ENCODE peak calls at places on chromosomes 7 and 10, in ten cellular contexts. One of them, this sample, is unnamed.

GRCh38 chr10:119383174-119383856 is 159.2 kb downstream of the RGS10 start:
- DNase-seq in colonic mucosa: no peak
- DNase-seq in coronary artery: no peak
- DNase-seq in CD4-positive, CD25-positive, alpha-beta regulatory T cell: no peak
- DNase-seq in aorta: no peak
- DNase-seq in adrenal gland: no peak
- DNase-seq in thyroid gland: no peak
- DNase-seq in testis: peak
- DNase-seq in CD4-positive, alpha-beta memory T cell: peak
- DNase-seq in substantia nigra: no peak
- DNase-seq in this sample: no peak

GRCh38 chr7:123120286-123120685 is 79.5 kb downstream of the SLC13A1 start:
- DNase-seq in colonic mucosa: no peak
- DNase-seq in coronary artery: no peak
- DNase-seq in CD4-positive, CD25-positive, alpha-beta regulatory T cell: no peak
- DNase-seq in aorta: no peak
- DNase-seq in adrenal gland: no peak
- DNase-seq in thyroid gland: no peak
- DNase-seq in testis: no peak
- DNase-seq in CD4-positive, alpha-beta memory T cell: no peak
- DNase-seq in substantia nigra: no peak
- DNase-seq in this sample: no peak

GRCh38 chr10:33155720-33156638 is 178.5 kb downstream of the NRP1 start:
- DNase-seq in colonic mucosa: no peak
- DNase-seq in coronary artery: no peak
- DNase-seq in CD4-positive, CD25-positive, alpha-beta regulatory T cell: peak
- DNase-seq in aorta: no peak
- DNase-seq in adrenal gland: no peak
- DNase-seq in thyroid gland: no peak
- DNase-seq in testis: peak
- DNase-seq in CD4-positive, alpha-beta memory T cell: peak
- DNase-seq in substantia nigra: no peak
- DNase-seq in this sample: no peak

GRCh38 chr10:63692205-63692896 is 171.2 kb downstream of the REEP3 start:
- DNase-seq in colonic mucosa: no peak
- DNase-seq in coronary artery: no peak
- DNase-seq in CD4-positive, CD25-positive, alpha-beta regulatory T cell: no peak
- DNase-seq in aorta: no peak
- DNase-seq in adrenal gland: no peak
- DNase-seq in thyroid gland: no peak
- DNase-seq in testis: no peak
- DNase-seq in CD4-positive, alpha-beta memory T cell: no peak
- DNase-seq in substantia nigra: no peak
- DNase-seq in this sample: no peak

GRCh38 chr7:135239263-135239662 is 5.6 kb downstream of the STRA8 start:
- DNase-seq in colonic mucosa: no peak
- DNase-seq in coronary artery: no peak
- DNase-seq in CD4-positive, CD25-positive, alpha-beta regulatory T cell: no peak
- DNase-seq in aorta: no peak
- DNase-seq in adrenal gland: no peak
- DNase-seq in thyroid gland: no peak
- DNase-seq in testis: no peak
- DNase-seq in CD4-positive, alpha-beta memory T cell: no peak
- DNase-seq in substantia nigra: no peak
- DNase-seq in this sample: no peak

GRCh38 chr7:98613601-98614425 is 3.3 kb upstream of the NPTX2 start:
- DNase-seq in colonic mucosa: no peak
- DNase-seq in coronary artery: no peak
- DNase-seq in CD4-positive, CD25-positive, alpha-beta regulatory T cell: no peak
- DNase-seq in aorta: no peak
- DNase-seq in adrenal gland: peak
- DNase-seq in thyroid gland: no peak
- DNase-seq in testis: no peak
- DNase-seq in CD4-positive, alpha-beta memory T cell: no peak
- DNase-seq in substantia nigra: no peak
- DNase-seq in this sample: no peak

GRCh38 chr10:74008212-74008731 is 10.4 kb downstream of the VCL start:
- DNase-seq in colonic mucosa: no peak
- DNase-seq in coronary artery: no peak
- DNase-seq in CD4-positive, CD25-positive, alpha-beta regulatory T cell: no peak
- DNase-seq in aorta: no peak
- DNase-seq in adrenal gland: no peak
- DNase-seq in thyroid gland: no peak
- DNase-seq in testis: no peak
- DNase-seq in CD4-positive, alpha-beta memory T cell: no peak
- DNase-seq in substantia nigra: no peak
- DNase-seq in this sample: no peak

GRCh38 chr10:97332586-97333350 is 1.8 kb downstream of the FRAT2 start:
- DNase-seq in colonic mucosa: peak
- DNase-seq in coronary artery: no peak
- DNase-seq in CD4-positive, CD25-positive, alpha-beta regulatory T cell: no peak
- DNase-seq in aorta: no peak
- DNase-seq in adrenal gland: peak
- DNase-seq in thyroid gland: peak
- DNase-seq in testis: peak
- DNase-seq in CD4-positive, alpha-beta memory T cell: no peak
- DNase-seq in substantia nigra: peak
- DNase-seq in this sample: peak

GRCh38 chr7:106176414-106177294 is 64.5 kb upstream of the SYPL1 start:
- DNase-seq in colonic mucosa: peak
- DNase-seq in coronary artery: peak
- DNase-seq in CD4-positive, CD25-positive, alpha-beta regulatory T cell: peak
- DNase-seq in aorta: peak
- DNase-seq in adrenal gland: peak
- DNase-seq in thyroid gland: peak
- DNase-seq in testis: peak
- DNase-seq in CD4-positive, alpha-beta memory T cell: peak
- DNase-seq in substantia nigra: peak
- DNase-seq in this sample: peak

GRCh38 chr7:120680986-120681385 is 177.0 kb downstream of the TSPAN12 start:
- DNase-seq in colonic mucosa: no peak
- DNase-seq in coronary artery: no peak
- DNase-seq in CD4-positive, CD25-positive, alpha-beta regulatory T cell: no peak
- DNase-seq in aorta: no peak
- DNase-seq in adrenal gland: no peak
- DNase-seq in thyroid gland: no peak
- DNase-seq in testis: no peak
- DNase-seq in CD4-positive, alpha-beta memory T cell: no peak
- DNase-seq in substantia nigra: no peak
- DNase-seq in this sample: no peak

GRCh38 chr7:73350311-73351068 is 22.5 kb downstream of the FKBP6 start:
- DNase-seq in colonic mucosa: no peak
- DNase-seq in coronary artery: no peak
- DNase-seq in CD4-positive, CD25-positive, alpha-beta regulatory T cell: no peak
- DNase-seq in aorta: no peak
- DNase-seq in adrenal gland: no peak
- DNase-seq in thyroid gland: no peak
- DNase-seq in testis: no peak
- DNase-seq in CD4-positive, alpha-beta memory T cell: no peak
- DNase-seq in substantia nigra: no peak
- DNase-seq in this sample: no peak

GRCh38 chr10:21989453-21990154 is 13.9 kb downstream of the DNAJC1 start:
- DNase-seq in colonic mucosa: peak
- DNase-seq in coronary artery: no peak
- DNase-seq in CD4-positive, CD25-positive, alpha-beta regulatory T cell: no peak
- DNase-seq in aorta: no peak
- DNase-seq in adrenal gland: peak
- DNase-seq in thyroid gland: peak
- DNase-seq in testis: peak
- DNase-seq in CD4-positive, alpha-beta memory T cell: no peak
- DNase-seq in substantia nigra: peak
- DNase-seq in this sample: peak

GRCh38 chr10:79098596-79099015 is 29.8 kb downstream of the ZMIZ1 start:
- DNase-seq in colonic mucosa: no peak
- DNase-seq in coronary artery: no peak
- DNase-seq in CD4-positive, CD25-positive, alpha-beta regulatory T cell: no peak
- DNase-seq in aorta: no peak
- DNase-seq in adrenal gland: no peak
- DNase-seq in thyroid gland: no peak
- DNase-seq in testis: no peak
- DNase-seq in CD4-positive, alpha-beta memory T cell: no peak
- DNase-seq in substantia nigra: no peak
- DNase-seq in this sample: no peak

GRCh38 chr10:79095316-79095715 is 26.6 kb downstream of the ZMIZ1 start:
- DNase-seq in colonic mucosa: no peak
- DNase-seq in coronary artery: no peak
- DNase-seq in CD4-positive, CD25-positive, alpha-beta regulatory T cell: no peak
- DNase-seq in aorta: no peak
- DNase-seq in adrenal gland: no peak
- DNase-seq in thyroid gland: no peak
- DNase-seq in testis: no peak
- DNase-seq in CD4-positive, alpha-beta memory T cell: no peak
- DNase-seq in substantia nigra: no peak
- DNase-seq in this sample: no peak

GRCh38 chr10:79098061-79098460 is 29.3 kb downstream of the ZMIZ1 start:
- DNase-seq in colonic mucosa: no peak
- DNase-seq in coronary artery: no peak
- DNase-seq in CD4-positive, CD25-positive, alpha-beta regulatory T cell: no peak
- DNase-seq in aorta: no peak
- DNase-seq in adrenal gland: no peak
- DNase-seq in thyroid gland: no peak
- DNase-seq in testis: no peak
- DNase-seq in CD4-positive, alpha-beta memory T cell: no peak
- DNase-seq in substantia nigra: no peak
- DNase-seq in this sample: no peak

GRCh38 chr10:79096514-79096913 is 27.7 kb downstream of the ZMIZ1 start:
- DNase-seq in colonic mucosa: no peak
- DNase-seq in coronary artery: no peak
- DNase-seq in CD4-positive, CD25-positive, alpha-beta regulatory T cell: no peak
- DNase-seq in aorta: no peak
- DNase-seq in adrenal gland: no peak
- DNase-seq in thyroid gland: no peak
- DNase-seq in testis: no peak
- DNase-seq in CD4-positive, alpha-beta memory T cell: no peak
- DNase-seq in substantia nigra: no peak
- DNase-seq in this sample: no peak

GRCh38 chr10:79097021-79097695 is 28.4 kb downstream of the ZMIZ1 start:
- DNase-seq in colonic mucosa: no peak
- DNase-seq in coronary artery: no peak
- DNase-seq in CD4-positive, CD25-positive, alpha-beta regulatory T cell: no peak
- DNase-seq in aorta: no peak
- DNase-seq in adrenal gland: no peak
- DNase-seq in thyroid gland: no peak
- DNase-seq in testis: no peak
- DNase-seq in CD4-positive, alpha-beta memory T cell: no peak
- DNase-seq in substantia nigra: no peak
- DNase-seq in this sample: no peak
- H3K27ac ChIP-seq in colonic mucosa: no peak
- H3K27ac ChIP-seq in coronary artery: no peak
- H3K27ac ChIP-seq in CD4-positive, CD25-positive, alpha-beta regulatory T cell: no peak
- H3K27ac ChIP-seq in aorta: no peak
- H3K27ac ChIP-seq in adrenal gland: peak
- H3K27ac ChIP-seq in thyroid gland: no peak
- H3K27ac ChIP-seq in testis: no peak
- H3K27ac ChIP-seq in CD4-positive, alpha-beta memory T cell: no peak
- H3K27ac ChIP-seq in substantia nigra: no peak
- H3K27ac ChIP-seq in this sample: no peak

GRCh38 chr10:90872648-90873020 is 860 bp downstream of the RPP30 start:
- DNase-seq in colonic mucosa: no peak
- DNase-seq in coronary artery: no peak
- DNase-seq in CD4-positive, CD25-positive, alpha-beta regulatory T cell: no peak
- DNase-seq in aorta: no peak
- DNase-seq in adrenal gland: no peak
- DNase-seq in thyroid gland: no peak
- DNase-seq in testis: no peak
- DNase-seq in CD4-positive, alpha-beta memory T cell: no peak
- DNase-seq in substantia nigra: no peak
- DNase-seq in this sample: no peak

GRCh38 chr10:90871279-90871760 is 454 bp upstream of the RPP30 start:
- DNase-seq in colonic mucosa: peak
- DNase-seq in coronary artery: no peak
- DNase-seq in CD4-positive, CD25-positive, alpha-beta regulatory T cell: peak
- DNase-seq in aorta: no peak
- DNase-seq in adrenal gland: peak
- DNase-seq in thyroid gland: peak
- DNase-seq in testis: peak
- DNase-seq in CD4-positive, alpha-beta memory T cell: peak
- DNase-seq in substantia nigra: no peak
- DNase-seq in this sample: peak

GRCh38 chr10:90866050-90866598 is 5.7 kb upstream of the RPP30 start:
- DNase-seq in colonic mucosa: no peak
- DNase-seq in coronary artery: no peak
- DNase-seq in CD4-positive, CD25-positive, alpha-beta regulatory T cell: no peak
- DNase-seq in aorta: no peak
- DNase-seq in adrenal gland: no peak
- DNase-seq in thyroid gland: no peak
- DNase-seq in testis: no peak
- DNase-seq in CD4-positive, alpha-beta memory T cell: no peak
- DNase-seq in substantia nigra: no peak
- DNase-seq in this sample: no peak

GRCh38 chr10:90871761-90872647 is at the start of gene RPP30:
- DNase-seq in colonic mucosa: peak
- DNase-seq in coronary artery: peak
- DNase-seq in CD4-positive, CD25-positive, alpha-beta regulatory T cell: peak
- DNase-seq in aorta: peak
- DNase-seq in adrenal gland: peak
- DNase-seq in thyroid gland: peak
- DNase-seq in testis: peak
- DNase-seq in CD4-positive, alpha-beta memory T cell: peak
- DNase-seq in substantia nigra: peak
- DNase-seq in this sample: peak
- H3K27ac ChIP-seq in colonic mucosa: peak
- H3K27ac ChIP-seq in coronary artery: peak
- H3K27ac ChIP-seq in CD4-positive, CD25-positive, alpha-beta regulatory T cell: peak
- H3K27ac ChIP-seq in aorta: no peak
- H3K27ac ChIP-seq in adrenal gland: peak
- H3K27ac ChIP-seq in thyroid gland: no peak
- H3K27ac ChIP-seq in testis: peak
- H3K27ac ChIP-seq in CD4-positive, alpha-beta memory T cell: peak
- H3K27ac ChIP-seq in substantia nigra: peak
- H3K27ac ChIP-seq in this sample: no peak

GRCh38 chr10:34969171-34969570 is 121.0 kb downstream of the CUL2 start:
- DNase-seq in colonic mucosa: no peak
- DNase-seq in coronary artery: no peak
- DNase-seq in CD4-positive, CD25-positive, alpha-beta regulatory T cell: no peak
- DNase-seq in aorta: peak
- DNase-seq in adrenal gland: no peak
- DNase-seq in thyroid gland: no peak
- DNase-seq in testis: no peak
- DNase-seq in CD4-positive, alpha-beta memory T cell: no peak
- DNase-seq in substantia nigra: no peak
- DNase-seq in this sample: no peak
- H3K27ac ChIP-seq in colonic mucosa: no peak
- H3K27ac ChIP-seq in coronary artery: no peak
- H3K27ac ChIP-seq in CD4-positive, CD25-positive, alpha-beta regulatory T cell: no peak
- H3K27ac ChIP-seq in aorta: no peak
- H3K27ac ChIP-seq in adrenal gland: no peak
- H3K27ac ChIP-seq in thyroid gland: peak
- H3K27ac ChIP-seq in testis: no peak
- H3K27ac ChIP-seq in CD4-positive, alpha-beta memory T cell: no peak
- H3K27ac ChIP-seq in substantia nigra: no peak
- H3K27ac ChIP-seq in this sample: no peak

DNA sequence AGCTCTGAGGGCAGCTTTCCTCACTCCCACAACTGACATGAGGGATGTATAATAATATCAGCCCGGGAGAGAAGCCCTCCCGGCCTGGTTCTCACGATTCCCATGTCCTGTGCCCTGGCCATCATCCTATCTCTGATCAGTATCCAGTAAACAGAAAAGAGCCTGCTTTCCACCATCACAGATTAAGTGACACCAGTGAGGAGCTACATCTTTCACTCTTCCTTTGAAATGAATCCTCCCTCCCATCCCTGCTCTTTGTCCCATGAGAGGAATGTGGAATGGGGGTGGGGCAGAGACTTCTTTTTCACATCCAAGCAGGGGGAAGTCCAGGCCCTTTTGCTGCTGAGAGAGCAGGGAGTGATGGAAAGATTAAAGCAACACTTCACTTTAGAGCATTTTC is 84.8 kb upstream of the LYZL1 start:
- DNase-seq in colonic mucosa: no peak
- DNase-seq in coronary artery: no peak
- DNase-seq in CD4-positive, CD25-positive, alpha-beta regulatory T cell: no peak
- DNase-seq in aorta: no peak
- DNase-seq in adrenal gland: no peak
- DNase-seq in thyroid gland: no peak
- DNase-seq in testis: no peak
- DNase-seq in CD4-positive, alpha-beta memory T cell: no peak
- DNase-seq in substantia nigra: no peak
- DNase-seq in this sample: no peak
- H3K27ac ChIP-seq in colonic mucosa: no peak
- H3K27ac ChIP-seq in coronary artery: no peak
- H3K27ac ChIP-seq in CD4-positive, CD25-positive, alpha-beta regulatory T cell: no peak
- H3K27ac ChIP-seq in aorta: no peak
- H3K27ac ChIP-seq in adrenal gland: no peak
- H3K27ac ChIP-seq in thyroid gland: no peak
- H3K27ac ChIP-seq in testis: no peak
- H3K27ac ChIP-seq in CD4-positive, alpha-beta memory T cell: no peak
- H3K27ac ChIP-seq in substantia nigra: no peak
- H3K27ac ChIP-seq in this sample: no peak